ENCODE peak calls at places on chromosomes 13 and 19, in four cellular contexts. One of them, this sample, is unnamed.

GRCh38 chr13:65889368-65889767 is 1340.8 kb downstream of the PCDH9 start:
- DNase-seq in PC-9: no peak
- DNase-seq in ascending aorta: no peak
- DNase-seq in tibial nerve: no peak
- DNase-seq in this sample: no peak

GRCh38 chr19:31781542-31781941 is 432.3 kb upstream of the TSHZ3 start:
- DNase-seq in PC-9: no peak
- DNase-seq in ascending aorta: no peak
- DNase-seq in tibial nerve: no peak
- DNase-seq in this sample: no peak

GRCh38 chr13:51636349-51636890 is 52.2 kb downstream of the WDFY2 start:
- DNase-seq in PC-9: no peak
- DNase-seq in ascending aorta: no peak
- DNase-seq in tibial nerve: no peak
- DNase-seq in this sample: no peak

GRCh38 chr13:72920097-72920496 is 138.2 kb downstream of the PIBF1 start:
- DNase-seq in PC-9: no peak
- DNase-seq in ascending aorta: peak; percentile 32
- DNase-seq in tibial nerve: no peak
- DNase-seq in this sample: no peak

GRCh38 chr19:45591004-45591637 is 6.5 kb upstream of the OPA3 start:
- DNase-seq in PC-9: peak; percentile 62
- DNase-seq in ascending aorta: no peak
- DNase-seq in tibial nerve: no peak
- DNase-seq in this sample: no peak

GRCh38 chr19:57506163-57506562 is 6.4 kb downstream of the ZNF773 start:
- DNase-seq in PC-9: no peak
- DNase-seq in ascending aorta: no peak
- DNase-seq in tibial nerve: no peak
- DNase-seq in this sample: no peak

GRCh38 chr13:46176756-46177155 is 5.2 kb downstream of the LCP1 start:
- DNase-seq in PC-9: no peak
- DNase-seq in ascending aorta: no peak
- DNase-seq in tibial nerve: peak; percentile 30
- DNase-seq in this sample: no peak

GRCh38 chr19:11587302-11587972 is 9.8 kb upstream of the ZNF627 start:
- DNase-seq in PC-9: peak; percentile 76
- DNase-seq in ascending aorta: no peak
- DNase-seq in tibial nerve: peak; percentile 90
- DNase-seq in this sample: no peak

GRCh38 chr13:74629985-74630384 is 495.8 kb upstream of the KLF12 start:
- DNase-seq in PC-9: no peak
- DNase-seq in ascending aorta: no peak
- DNase-seq in tibial nerve: no peak
- DNase-seq in this sample: no peak

GRCh38 chr13:87669379-87669978 is 1.7 kb upstream of the SLITRK5 start:
- DNase-seq in PC-9: no peak
- DNase-seq in ascending aorta: no peak
- DNase-seq in tibial nerve: no peak
- DNase-seq in this sample: no peak

GRCh38 chr19:18603958-18604819 is 2.4 kb downstream of the CRLF1 start:
- DNase-seq in PC-9: no peak
- DNase-seq in ascending aorta: no peak
- DNase-seq in tibial nerve: no peak
- DNase-seq in this sample: no peak

GRCh38 chr13:50842246-50842645 is 1.2 kb downstream of the DLEU7 start:
- DNase-seq in PC-9: no peak
- DNase-seq in ascending aorta: no peak
- DNase-seq in tibial nerve: no peak
- DNase-seq in this sample: no peak

GRCh38 chr19:6100284-6100915 is 9.9 kb downstream of the RFX2 start:
- DNase-seq in PC-9: no peak
- DNase-seq in ascending aorta: no peak
- DNase-seq in tibial nerve: no peak
- DNase-seq in this sample: no peak

GRCh38 chr19:47628058-47628771 is 19.3 kb downstream of the BICRA start:
- DNase-seq in PC-9: no peak
- DNase-seq in ascending aorta: no peak
- DNase-seq in tibial nerve: no peak
- DNase-seq in this sample: no peak

GRCh38 chr13:113393226-113393571 is 29.3 kb upstream of the GRTP1 start:
- DNase-seq in PC-9: no peak
- DNase-seq in ascending aorta: no peak
- DNase-seq in tibial nerve: no peak
- DNase-seq in this sample: no peak

GRCh38 chr19:52291781-52292180 is 5.2 kb upstream of the ZNF480 start:
- DNase-seq in PC-9: no peak
- DNase-seq in ascending aorta: no peak
- DNase-seq in tibial nerve: no peak
- DNase-seq in this sample: no peak

GRCh38 chr19:22472180-22472637 is 50.1 kb upstream of the ZNF98 start:
- DNase-seq in PC-9: no peak
- DNase-seq in ascending aorta: no peak
- DNase-seq in tibial nerve: no peak
- DNase-seq in this sample: no peak

GRCh38 chr13:95150555-95150954 is 150.7 kb downstream of the ABCC4 start:
- DNase-seq in PC-9: no peak
- DNase-seq in ascending aorta: no peak
- DNase-seq in tibial nerve: no peak
- DNase-seq in this sample: peak; percentile 12

GRCh38 chr13:79404361-79404760 is 1.7 kb downstream of the RBM26 start:
- DNase-seq in PC-9: no peak
- DNase-seq in ascending aorta: no peak
- DNase-seq in tibial nerve: no peak
- DNase-seq in this sample: no peak

GRCh38 chr13:31172001-31172400 is 10.3 kb upstream of the HSPH1 start:
- DNase-seq in PC-9: no peak
- DNase-seq in ascending aorta: no peak
- DNase-seq in tibial nerve: no peak
- DNase-seq in this sample: peak; percentile 48
- H3K27ac ChIP-seq in PC-9: peak overlapping the region; percentile 85
- H3K27ac ChIP-seq in ascending aorta: no peak overlapping the region
- H3K27ac ChIP-seq in tibial nerve: no peak overlapping the region
- H3K27ac ChIP-seq in this sample: peak overlapping the region; percentile 76

GRCh38 chr13:98300956-98301641 is 124.0 kb upstream of the RNF113B start:
- DNase-seq in PC-9: peak; percentile 41
- DNase-seq in ascending aorta: no peak
- DNase-seq in tibial nerve: no peak
- DNase-seq in this sample: peak; percentile 40
- H3K27ac ChIP-seq in PC-9: peak overlapping the region; percentile 83
- H3K27ac ChIP-seq in ascending aorta: no peak overlapping the region
- H3K27ac ChIP-seq in tibial nerve: no peak overlapping the region
- H3K27ac ChIP-seq in this sample: no peak overlapping the region

DNA sequence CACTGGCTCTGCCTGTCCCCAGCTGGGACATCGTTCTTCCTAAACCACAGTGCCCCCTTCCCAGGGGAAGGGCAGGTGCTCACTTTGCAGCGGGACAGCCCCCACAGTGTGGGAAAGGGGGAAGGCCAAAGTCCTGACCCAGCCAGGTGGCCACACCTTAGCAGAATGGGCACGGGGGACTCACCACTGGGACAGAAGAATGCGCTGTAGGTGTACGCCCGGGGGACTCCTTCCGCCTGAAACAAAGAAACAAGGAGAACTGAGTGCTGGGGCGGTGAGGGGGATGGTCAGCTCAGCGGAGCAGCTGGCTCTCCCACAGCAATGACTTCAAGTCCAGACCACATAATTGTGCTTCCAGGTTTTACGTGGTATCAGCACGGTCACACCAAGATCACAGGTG is 49.4 kb downstream of the F2RL3 start:
- DNase-seq in PC-9: no peak
- DNase-seq in ascending aorta: no peak
- DNase-seq in tibial nerve: no peak
- DNase-seq in this sample: no peak
- H3K27ac ChIP-seq in PC-9: no peak overlapping the region
- H3K27ac ChIP-seq in ascending aorta: no peak overlapping the region
- H3K27ac ChIP-seq in tibial nerve: no peak overlapping the region
- H3K27ac ChIP-seq in this sample: no peak overlapping the region

GRCh38 chr13:102800145-102801041 is 1.5 kb downstream of the BIVM start:
- DNase-seq in PC-9: peak; percentile 81
- DNase-seq in ascending aorta: peak; percentile 27
- DNase-seq in tibial nerve: peak; percentile 63
- DNase-seq in this sample: peak; percentile 14

GRCh38 chr13:102798653-102799543 is at the start of the genes BIVM and POGLUT2:
- DNase-seq in PC-9: peak; percentile 88
- DNase-seq in ascending aorta: peak; percentile 65
- DNase-seq in tibial nerve: peak; percentile 84
- DNase-seq in this sample: peak; percentile 79

GRCh38 chr13:102793583-102794355 is 5.0 kb downstream of the POGLUT2 start:
- DNase-seq in PC-9: no peak
- DNase-seq in ascending aorta: no peak
- DNase-seq in tibial nerve: no peak
- DNase-seq in this sample: no peak

DNA sequence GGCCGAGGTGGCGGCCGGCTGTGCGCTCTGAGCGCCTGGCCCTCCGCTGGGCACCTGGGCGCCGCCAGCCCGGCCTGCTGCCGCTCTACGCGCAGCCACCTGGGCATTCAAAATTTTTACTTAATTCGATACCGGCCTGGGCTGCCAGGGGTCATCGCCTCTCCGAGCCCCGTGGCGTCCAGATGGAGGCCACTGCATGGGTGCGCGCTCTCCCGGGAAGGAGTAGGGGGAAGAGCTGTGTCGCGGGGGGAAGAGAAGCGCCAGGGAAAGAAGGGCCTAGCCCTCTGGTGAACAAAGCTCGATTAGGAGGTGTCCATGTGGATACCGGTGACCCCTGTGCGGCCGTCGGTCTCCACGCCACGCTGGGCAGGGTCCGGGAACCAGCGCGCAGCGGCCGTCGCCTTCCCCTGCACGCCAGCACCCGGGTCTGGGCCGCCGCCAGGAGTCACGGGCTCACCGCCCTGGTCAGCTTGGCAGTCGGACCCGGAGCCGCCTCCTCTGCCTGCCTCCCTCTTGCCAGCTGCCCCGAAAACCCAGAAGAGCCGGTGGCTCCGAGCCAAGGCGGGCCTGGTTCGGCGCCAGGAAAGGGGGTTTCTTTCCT is 725 bp downstream of the BIVM start:
- DNase-seq in PC-9: no peak
- DNase-seq in ascending aorta: no peak
- DNase-seq in tibial nerve: no peak
- DNase-seq in this sample: no peak
- H3K27ac ChIP-seq in PC-9: no peak overlapping the region
- H3K27ac ChIP-seq in ascending aorta: peak overlapping the region; percentile 86
- H3K27ac ChIP-seq in tibial nerve: peak overlapping the region; percentile 77
- H3K27ac ChIP-seq in this sample: peak overlapping the region; percentile 61

GRCh38 chr13:49436890-49437289 is 7.0 kb downstream of the CAB39L start:
- DNase-seq in PC-9: no peak
- DNase-seq in ascending aorta: no peak
- DNase-seq in tibial nerve: peak; percentile 22
- DNase-seq in this sample: no peak
- H3K27ac ChIP-seq in PC-9: no peak overlapping the region
- H3K27ac ChIP-seq in ascending aorta: peak overlapping the region; percentile 28
- H3K27ac ChIP-seq in tibial nerve: peak overlapping the region; percentile 68
- H3K27ac ChIP-seq in this sample: no peak overlapping the region

GRCh38 chr13:105142556-105142955 is 1392.9 kb downstream of the EFNB2 start:
- DNase-seq in PC-9: no peak
- DNase-seq in ascending aorta: no peak
- DNase-seq in tibial nerve: no peak
- DNase-seq in this sample: no peak

GRCh38 chr13:105139380-105140285 is 1395.8 kb downstream of the EFNB2 start:
- DNase-seq in PC-9: peak; percentile 53
- DNase-seq in ascending aorta: no peak
- DNase-seq in tibial nerve: peak; percentile 8
- DNase-seq in this sample: no peak

GRCh38 chr13:105135852-105136251 is 1399.6 kb downstream of the EFNB2 start:
- DNase-seq in PC-9: no peak
- DNase-seq in ascending aorta: no peak
- DNase-seq in tibial nerve: no peak
- DNase-seq in this sample: no peak

GRCh38 chr13:105144020-105144419 is 1391.4 kb downstream of the EFNB2 start:
- DNase-seq in PC-9: no peak
- DNase-seq in ascending aorta: no peak
- DNase-seq in tibial nerve: no peak
- DNase-seq in this sample: no peak

GRCh38 chr13:105139048-105139379 is 1396.4 kb downstream of the EFNB2 start:
- DNase-seq in PC-9: no peak
- DNase-seq in ascending aorta: no peak
- DNase-seq in tibial nerve: no peak
- DNase-seq in this sample: no peak
- H3K27ac ChIP-seq in PC-9: peak overlapping the region; percentile 77
- H3K27ac ChIP-seq in ascending aorta: peak overlapping the region; percentile 3
- H3K27ac ChIP-seq in tibial nerve: no peak overlapping the region
- H3K27ac ChIP-seq in this sample: no peak overlapping the region

GRCh38 chr13:106446011-106446410 is 89.5 kb downstream of the EFNB2 start:
- DNase-seq in PC-9: no peak
- DNase-seq in ascending aorta: no peak
- DNase-seq in tibial nerve: no peak
- DNase-seq in this sample: no peak

GRCh38 chr13:106443625-106444024 is 91.8 kb downstream of the EFNB2 start:
- DNase-seq in PC-9: no peak
- DNase-seq in ascending aorta: no peak
- DNase-seq in tibial nerve: no peak
- DNase-seq in this sample: no peak

DNA sequence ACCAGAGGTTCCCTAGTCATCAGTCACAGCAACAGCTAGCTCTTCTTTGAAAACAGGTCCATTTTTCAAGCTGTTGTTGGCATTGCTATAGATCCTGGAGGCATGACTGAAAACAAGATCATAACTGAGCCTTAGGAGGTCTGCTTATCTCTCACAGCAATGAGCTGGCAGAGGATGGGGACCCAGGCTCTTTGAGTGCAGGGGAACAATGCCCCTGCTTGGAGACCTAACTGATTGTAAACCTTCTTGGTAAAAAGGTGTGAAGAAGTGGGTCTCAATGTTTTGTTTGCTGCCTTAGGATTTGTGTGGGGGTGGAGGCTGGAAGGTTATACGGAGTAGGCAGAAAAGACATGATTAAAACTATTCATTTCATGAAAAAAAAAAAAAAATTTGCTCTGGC is 94.6 kb downstream of the EFNB2 start:
- DNase-seq in PC-9: no peak
- DNase-seq in ascending aorta: no peak
- DNase-seq in tibial nerve: no peak
- DNase-seq in this sample: no peak
- H3K27ac ChIP-seq in PC-9: no peak overlapping the region
- H3K27ac ChIP-seq in ascending aorta: no peak overlapping the region
- H3K27ac ChIP-seq in tibial nerve: no peak overlapping the region
- H3K27ac ChIP-seq in this sample: no peak overlapping the region

GRCh38 chr19:54489766-54490165 is 12.9 kb upstream of the LAIR2 start:
- DNase-seq in PC-9: no peak
- DNase-seq in ascending aorta: no peak
- DNase-seq in tibial nerve: no peak
- DNase-seq in this sample: no peak
- H3K27ac ChIP-seq in PC-9: no peak overlapping the region
- H3K27ac ChIP-seq in ascending aorta: no peak overlapping the region
- H3K27ac ChIP-seq in tibial nerve: no peak overlapping the region
- H3K27ac ChIP-seq in this sample: no peak overlapping the region

DNA sequence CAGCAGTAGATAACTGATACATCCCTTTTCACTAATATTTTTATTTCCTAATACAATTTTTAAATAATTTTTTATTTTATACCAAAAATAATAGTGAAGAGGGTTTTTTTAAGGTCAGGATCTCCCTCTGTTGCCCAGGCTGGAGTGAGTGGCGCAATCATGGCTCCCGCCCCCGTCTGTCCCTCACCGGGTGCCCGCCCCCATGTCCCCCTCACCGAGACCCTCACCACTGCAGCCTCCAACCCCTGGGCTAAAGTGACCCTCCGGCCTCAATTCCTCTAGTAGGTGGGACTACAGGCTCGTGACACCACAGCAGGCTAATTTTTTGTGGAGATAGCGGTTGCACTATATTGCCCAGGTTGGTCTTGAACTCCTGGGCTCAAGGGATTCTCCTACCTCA is 17.8 kb upstream of the ZNF846 start:
- DNase-seq in PC-9: no peak
- DNase-seq in ascending aorta: no peak
- DNase-seq in tibial nerve: no peak
- DNase-seq in this sample: no peak
- H3K27ac ChIP-seq in PC-9: no peak overlapping the region
- H3K27ac ChIP-seq in ascending aorta: peak overlapping the region; percentile 98
- H3K27ac ChIP-seq in tibial nerve: peak overlapping the region; percentile 99
- H3K27ac ChIP-seq in this sample: peak overlapping the region; percentile 96

This sample was measured in epithelial cell of prostate.